ENCODE peak calls at places on chromosome 10, in seven cellular contexts. J, L, K, I, N, C and Q are unnamed samples.

GRCh38 chr10:123560301-123561144 is 105.6 kb upstream of the GPR26 start:
- DNase-seq in L (no peak), N (peak), C (no peak), J (no peak), K (peak), I (no peak), Q (no peak)

GRCh38 chr10:103659674-103660363 is 166.3 kb downstream of the NEURL1 start:
- DNase-seq in I (no peak), J (peak), C (peak), K (peak), N (no peak), L (no peak), Q (peak)

GRCh38 chr10:55629792-55630490 is 731.1 kb downstream of the ZWINT start:
- DNase-seq in I (peak), L (peak), K (no peak), C (peak), J (no peak), N (peak), Q (peak)

GRCh38 chr10:127774771-127775559 is 38.0 kb downstream of the FOXI2 start:
- DNase-seq in C (no peak), J (no peak), I (no peak), N (no peak), K (no peak), L (no peak), Q (no peak)

GRCh38 chr10:22992075-22992474 is 64.2 kb downstream of the ARMC3 start:
- DNase-seq in I (no peak), J (peak), L (no peak), N (no peak), K (peak), C (no peak), Q (peak)

GRCh38 chr10:123044391-123044790 is 35.6 kb downstream of the ACADSB start:
- DNase-seq in K (no peak), I (no peak), L (no peak), J (no peak), N (no peak), C (peak), Q (no peak)

GRCh38 chr10:132957131-132957530 is 14.8 kb upstream of the CFAP46 start:
- DNase-seq in J (no peak), L (no peak), I (no peak), N (no peak), K (peak), C (no peak), Q (no peak)

GRCh38 chr10:56895306-56895705 is 534.2 kb upstream of the ZWINT start:
- DNase-seq in I (no peak), N (no peak), L (no peak), C (no peak), K (no peak), J (no peak), Q (no peak)

GRCh38 chr10:83254698-83255097 is 884.6 kb upstream of the GHITM start:
- DNase-seq in I (no peak), L (no peak), C (no peak), N (no peak), J (no peak), K (no peak), Q (no peak)

GRCh38 chr10:84524435-84524834 is 196.0 kb downstream of the CCSER2 start:
- DNase-seq in I (no peak), N (no peak), K (no peak), J (no peak), L (no peak), C (no peak), Q (no peak)

GRCh38 chr10:84523509-84523908 is 195.1 kb downstream of the CCSER2 start:
- DNase-seq in N (no peak), C (no peak), J (no peak), K (no peak), L (no peak), I (no peak), Q (no peak)

GRCh38 chr10:84521468-84521867 is 193.1 kb downstream of the CCSER2 start:
- DNase-seq in J (no peak), C (no peak), L (no peak), I (no peak), N (no peak), K (no peak), Q (no peak)

GRCh38 chr10:84521015-84521414 is 192.6 kb downstream of the CCSER2 start:
- DNase-seq in K (no peak), C (no peak), I (no peak), L (no peak), J (no peak), N (no peak), Q (no peak)

GRCh38 chr10:84522612-84523462 is 194.4 kb downstream of the CCSER2 start:
- DNase-seq in L (no peak), N (no peak), C (no peak), K (no peak), J (no peak), I (no peak), Q (no peak)
- TF ChIP-seq CTCF in L (no peak), N (no peak), C (peak), K (no peak), J (no peak), I (no peak), Q (no peak)

DNA sequence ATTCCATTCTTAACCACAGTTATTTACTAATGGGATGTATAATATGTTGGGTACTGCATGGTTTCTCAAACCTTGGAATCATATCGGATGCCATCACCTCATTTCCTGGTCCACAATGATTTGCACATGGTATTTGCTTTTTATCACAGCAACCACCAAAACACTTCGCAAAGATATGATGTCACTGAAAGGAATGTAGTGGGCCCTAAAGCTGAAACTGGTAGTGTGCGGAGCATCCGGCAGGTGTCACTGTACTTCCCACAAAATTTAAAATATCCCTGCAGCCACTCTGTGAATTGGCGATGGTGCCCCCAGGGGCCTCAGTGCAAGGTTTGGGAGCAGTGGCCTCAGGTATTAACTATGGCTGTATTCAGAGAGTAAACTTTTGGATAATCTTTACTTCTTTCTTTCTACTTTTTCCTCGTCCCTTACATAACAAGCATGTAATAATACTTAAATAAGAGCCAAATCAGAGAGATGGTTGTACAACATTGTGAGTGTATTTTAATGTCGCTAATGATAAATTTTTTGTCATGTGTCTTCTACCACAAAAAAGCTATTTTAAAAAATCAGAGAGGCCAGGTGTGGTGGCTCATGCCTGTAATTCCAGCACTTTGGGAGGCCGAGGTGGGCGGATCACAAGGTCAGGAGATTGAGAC is 66.2 kb downstream of the FAM241B start:
- DNase-seq in J (peak), I (peak), K (peak), C (peak), L (no peak), N (no peak), Q (peak)
- TF ChIP-seq CTCF in J (no peak), I (peak), K (peak), C (peak), L (peak), N (peak), Q (peak)

DNA sequence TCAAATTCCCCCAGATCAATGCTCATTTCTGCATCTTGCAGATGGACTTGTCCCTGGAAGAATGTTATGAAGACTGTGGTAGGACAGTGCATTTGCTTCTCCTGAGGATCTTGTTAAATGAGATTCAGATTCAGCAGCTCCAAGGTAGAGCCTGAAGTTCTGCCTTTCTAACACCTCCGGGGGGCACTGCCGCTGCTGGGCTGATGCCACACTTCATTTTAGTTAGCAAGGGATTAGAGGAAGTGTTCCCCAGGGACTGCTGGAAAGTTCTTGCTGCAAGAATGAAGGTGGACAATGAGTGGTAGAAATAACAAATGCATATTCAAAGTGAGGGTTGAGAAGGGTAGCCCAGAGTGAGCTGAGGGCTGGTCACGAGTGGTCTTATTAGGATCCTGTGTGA is 434.3 kb upstream of the AKR1E2 start:
- DNase-seq in N (no peak), J (no peak), K (no peak), I (no peak), L (no peak), C (no peak), Q (no peak)
- TF ChIP-seq CTCF in N (no peak), J (no peak), K (no peak), I (peak), L (no peak), C (no peak), Q (no peak)

DNA sequence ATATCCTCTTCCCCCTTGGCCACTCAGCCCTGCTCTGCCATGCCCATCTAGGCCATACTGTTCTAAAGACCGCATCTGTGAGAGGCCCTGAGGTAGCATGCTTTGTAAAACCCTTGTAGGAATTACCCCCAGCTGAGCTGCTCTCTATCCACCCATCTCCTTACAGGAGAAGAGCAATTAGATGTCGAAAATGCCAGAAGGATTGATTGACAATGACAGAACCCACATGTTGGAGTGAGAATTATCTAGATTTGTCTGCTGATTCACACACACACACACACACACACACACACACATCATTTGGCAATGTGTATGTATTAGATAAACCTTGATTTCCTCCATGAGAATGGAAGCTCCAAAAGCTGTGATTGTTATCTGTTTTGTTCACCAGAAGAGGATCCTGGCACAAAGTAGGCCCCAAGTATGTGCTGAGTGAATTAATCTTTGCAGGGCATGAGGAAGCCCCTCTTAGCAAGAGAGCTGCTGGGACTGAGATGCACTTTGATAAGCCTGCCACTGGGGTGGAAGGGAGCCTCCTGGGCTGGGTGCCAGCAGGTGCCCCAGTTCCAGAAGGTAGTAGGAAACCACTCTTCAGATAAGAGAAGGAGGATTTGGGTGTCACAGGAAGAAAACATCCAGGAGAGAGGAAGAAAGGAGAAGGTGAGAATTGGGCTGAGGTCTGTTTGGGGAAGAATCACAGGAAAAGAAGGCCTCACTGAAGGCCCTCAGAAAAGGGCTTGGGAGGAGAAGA is 187.5 kb upstream of the ADO start:
- DNase-seq in L (no peak), K (no peak), N (no peak), C (no peak), J (no peak), I (no peak), Q (peak)
- TF ChIP-seq CTCF in L (no peak), K (no peak), N (no peak), C (no peak), J (no peak), I (no peak), Q (no peak)

GRCh38 chr10:88731296-88731695 is 25.2 kb downstream of the LIPK start:
- DNase-seq in J (no peak), C (no peak), I (no peak), L (no peak), N (no peak), K (no peak), Q (peak)

GRCh38 chr10:88730864-88731263 is 24.8 kb downstream of the LIPK start:
- DNase-seq in C (no peak), J (no peak), N (no peak), I (no peak), L (no peak), K (no peak), Q (no peak)

GRCh38 chr10:88733215-88733614 is 26.6 kb upstream of the LIPN start:
- DNase-seq in L (no peak), K (peak), C (no peak), J (peak), N (no peak), I (no peak), Q (no peak)

GRCh38 chr10:88735661-88736060 is 24.2 kb upstream of the LIPN start:
- DNase-seq in J (no peak), L (no peak), N (no peak), C (peak), K (no peak), I (no peak), Q (no peak)
- TF ChIP-seq CTCF in J (no peak), L (no peak), N (no peak), C (no peak), K (no peak), I (no peak), Q (no peak)

GRCh38 chr10:32017044-32017443 is 39.2 kb downstream of the KIF5B start:
- DNase-seq in I (no peak), K (no peak), N (no peak), J (no peak), L (no peak), C (no peak), Q (no peak)
- TF ChIP-seq CTCF in I (peak), K (no peak), N (no peak), J (no peak), L (peak), C (no peak), Q (no peak)